ENCODE peak calls at places on chromosome 12, in four cellular contexts. B, I, F and Y are unnamed samples.

GRCh38 chr12:1907652-1908611 is 10.5 kb downstream of the CACNA2D4 start:
- DNase-seq in B (no peak), I (no peak), F (no peak), Y (no peak)

GRCh38 chr12:92505373-92506340 is 197.1 kb upstream of the PLEKHG7 start:
- DNase-seq in B (peak; percentile 59), I (no peak), F (peak; percentile 35), Y (no peak)

GRCh38 chr12:68831751-68832503 is 23.9 kb downstream of the MDM2 start:
- DNase-seq in B (no peak), I (no peak), F (no peak), Y (no peak)

GRCh38 chr12:42474391-42474790 is 115.2 kb downstream of the PRICKLE1 start:
- DNase-seq in B (no peak), I (peak; percentile 68), F (no peak), Y (peak; percentile 18)

GRCh38 chr12:122876724-122877123 is 19.2 kb downstream of the VPS37B start:
- DNase-seq in B (no peak), I (no peak), F (no peak), Y (no peak)

GRCh38 chr12:109581856-109582255 is 8.3 kb downstream of the MVK start:
- DNase-seq in B (peak; percentile 52), I (no peak), F (no peak), Y (no peak)

GRCh38 chr12:128076188-128076587 is 190.8 kb upstream of the TMEM132C start:
- DNase-seq in B (no peak), I (no peak), F (no peak), Y (peak; percentile 20)

GRCh38 chr12:13173012-13173441 is 23.5 kb upstream of the EMP1 start:
- DNase-seq in B (no peak), I (no peak), F (no peak), Y (no peak)

GRCh38 chr12:92436847-92437246 is 265.9 kb upstream of the PLEKHG7 start:
- DNase-seq in B (no peak), I (no peak), F (no peak), Y (no peak)

GRCh38 chr12:57816855-57817151 is 1.7 kb downstream of the AVIL start:
- DNase-seq in B (peak; percentile 68), I (no peak), F (peak; percentile 95), Y (no peak)

GRCh38 chr12:64889434-64890216 is 65.2 kb downstream of the TBC1D30 start:
- DNase-seq in B (no peak), I (no peak), F (no peak), Y (no peak)

GRCh38 chr12:96308881-96309280 is 91.4 kb downstream of the CDK17 start:
- DNase-seq in B (no peak), I (no peak), F (no peak), Y (no peak)

GRCh38 chr12:50142993-50143392 is 24.2 kb downstream of the CERS5 start:
- DNase-seq in B (no peak), I (no peak), F (no peak), Y (no peak)

GRCh38 chr12:26711072-26711471 is 121.9 kb downstream of the ITPR2 start:
- DNase-seq in B (no peak), I (no peak), F (no peak), Y (no peak)

GRCh38 chr12:53495903-53496751 is 3.1 kb downstream of the MAP3K12 start:
- DNase-seq in B (peak; percentile 58), I (no peak), F (no peak), Y (no peak)

GRCh38 chr12:462936-463705 is 3.4 kb downstream of the B4GALNT3 start:
- DNase-seq in B (peak; percentile 42), I (no peak), F (no peak), Y (no peak)

GRCh38 chr12:126742326-126742725 is 1524.6 kb upstream of the TMEM132C start:
- DNase-seq in B (no peak), I (no peak), F (no peak), Y (no peak)

GRCh38 chr12:73984552-73984951 is 553.1 kb upstream of the ATXN7L3B start:
- DNase-seq in B (no peak), I (no peak), F (no peak), Y (no peak)

GRCh38 chr12:100403446-100403845 is 46.6 kb downstream of the SLC17A8 start:
- DNase-seq in B (no peak), I (no peak), F (no peak), Y (no peak)

GRCh38 chr12:50458606-50459005 is 46.2 kb upstream of the DIP2B start:
- DNase-seq in B (no peak), I (no peak), F (no peak), Y (no peak)

GRCh38 chr12:28563926-28564325 is 373.7 kb downstream of the CCDC91 start:
- DNase-seq in B (no peak), I (no peak), F (peak; percentile 16), Y (no peak)

GRCh38 chr12:101459642-101460346 is 15.3 kb upstream of the SPIC start:
- DNase-seq in B (no peak), I (peak; percentile 59), F (no peak), Y (peak; percentile 74)

GRCh38 chr12:20370001-20370381 is 1.7 kb downstream of the PDE3A start:
- DNase-seq in B (no peak), I (no peak), F (no peak), Y (no peak)

GRCh38 chr12:45310627-45310968 is 94.7 kb downstream of the ANO6 start:
- DNase-seq in B (no peak), I (no peak), F (no peak), Y (no peak)
- TF ChIP-seq POLR2AphosphoS5 in B (no peak), I (no peak), F (no peak), Y (no peak)

DNA sequence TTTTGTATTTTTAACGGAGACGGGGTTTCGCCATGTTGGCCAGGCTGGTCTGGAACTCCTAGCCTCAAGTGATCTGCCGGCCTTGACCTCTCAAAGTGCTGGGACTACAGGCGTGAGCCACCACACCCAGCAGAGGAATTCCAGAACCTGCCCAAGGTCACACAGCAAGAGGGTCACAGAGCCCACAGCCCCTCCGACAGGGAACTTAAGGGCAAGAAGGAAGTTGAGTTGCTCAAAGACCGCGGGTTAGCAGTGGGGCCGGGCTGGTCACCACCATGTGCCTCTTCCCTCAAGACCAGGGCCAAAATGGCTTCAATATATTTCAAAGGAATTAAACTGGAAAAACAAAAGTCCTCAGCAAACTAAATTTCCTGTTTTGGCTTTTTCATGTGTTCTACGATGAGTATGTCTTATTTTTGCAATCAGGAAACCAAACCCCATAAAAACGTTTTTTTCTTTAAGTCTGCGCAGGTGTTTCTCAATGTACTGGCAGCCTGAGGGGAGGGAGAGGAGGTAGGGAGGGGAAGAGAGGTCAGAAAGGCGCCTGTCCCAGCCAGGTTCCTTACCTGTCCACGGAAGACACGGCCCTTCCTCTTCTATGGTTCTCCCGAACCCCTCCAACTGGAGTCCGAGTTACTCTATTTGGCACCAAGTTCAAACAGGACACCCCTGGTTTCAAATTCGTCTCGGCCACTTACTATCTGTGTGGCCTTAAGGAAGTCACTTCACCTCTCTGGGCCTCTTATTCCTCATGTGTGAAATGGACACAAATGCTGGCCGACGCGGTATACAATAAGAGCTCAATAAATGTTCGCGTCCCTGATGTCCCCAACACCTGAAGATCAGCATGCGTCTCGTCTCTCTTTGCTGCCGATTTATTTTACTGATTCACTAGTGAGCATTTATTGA is 778 bp downstream of the SLC8B1 start:
- DNase-seq in B (peak; percentile 71), I (no peak), F (peak; percentile 55), Y (no peak)
- TF ChIP-seq POLR2AphosphoS5 in B (no peak), I (no peak), F (peak; percentile 31), Y (no peak)

DNA sequence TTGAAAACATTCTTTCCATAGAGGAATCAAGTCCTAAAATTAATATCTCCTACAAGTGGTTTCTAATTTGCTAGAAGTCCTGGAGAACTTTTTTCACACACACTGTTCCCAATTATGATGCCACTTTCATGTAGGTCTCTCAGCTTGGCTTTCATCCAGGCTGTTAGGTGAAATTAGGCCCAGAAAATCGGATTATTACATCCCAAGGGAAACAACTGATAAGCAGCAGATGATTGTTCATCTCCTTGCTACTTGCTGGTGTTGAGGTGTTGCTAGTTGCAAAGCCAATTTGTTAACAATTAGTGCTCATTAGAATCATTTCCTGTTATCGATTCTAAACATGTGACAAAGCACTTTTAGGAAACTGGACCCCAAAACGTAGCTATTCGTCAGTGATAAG is 248.0 kb downstream of the PDZRN4 start:
- DNase-seq in B (no peak), I (no peak), F (no peak), Y (no peak)
- TF ChIP-seq POLR2AphosphoS5 in B (no peak), I (no peak), F (no peak), Y (no peak)

GRCh38 chr12:132731574-132731973 is 20.9 kb downstream of the PGAM5 start:
- DNase-seq in B (no peak), I (no peak), F (no peak), Y (no peak)
- TF ChIP-seq POLR2AphosphoS5 in B (no peak), I (no peak), F (no peak), Y (no peak)

GRCh38 chr12:111025792-111026430 is 105.5 kb upstream of the MYL2 start:
- DNase-seq in B (no peak), I (no peak), F (no peak), Y (no peak)
- TF ChIP-seq POLR2AphosphoS5 in B (no peak), I (no peak), F (no peak), Y (no peak)

DNA sequence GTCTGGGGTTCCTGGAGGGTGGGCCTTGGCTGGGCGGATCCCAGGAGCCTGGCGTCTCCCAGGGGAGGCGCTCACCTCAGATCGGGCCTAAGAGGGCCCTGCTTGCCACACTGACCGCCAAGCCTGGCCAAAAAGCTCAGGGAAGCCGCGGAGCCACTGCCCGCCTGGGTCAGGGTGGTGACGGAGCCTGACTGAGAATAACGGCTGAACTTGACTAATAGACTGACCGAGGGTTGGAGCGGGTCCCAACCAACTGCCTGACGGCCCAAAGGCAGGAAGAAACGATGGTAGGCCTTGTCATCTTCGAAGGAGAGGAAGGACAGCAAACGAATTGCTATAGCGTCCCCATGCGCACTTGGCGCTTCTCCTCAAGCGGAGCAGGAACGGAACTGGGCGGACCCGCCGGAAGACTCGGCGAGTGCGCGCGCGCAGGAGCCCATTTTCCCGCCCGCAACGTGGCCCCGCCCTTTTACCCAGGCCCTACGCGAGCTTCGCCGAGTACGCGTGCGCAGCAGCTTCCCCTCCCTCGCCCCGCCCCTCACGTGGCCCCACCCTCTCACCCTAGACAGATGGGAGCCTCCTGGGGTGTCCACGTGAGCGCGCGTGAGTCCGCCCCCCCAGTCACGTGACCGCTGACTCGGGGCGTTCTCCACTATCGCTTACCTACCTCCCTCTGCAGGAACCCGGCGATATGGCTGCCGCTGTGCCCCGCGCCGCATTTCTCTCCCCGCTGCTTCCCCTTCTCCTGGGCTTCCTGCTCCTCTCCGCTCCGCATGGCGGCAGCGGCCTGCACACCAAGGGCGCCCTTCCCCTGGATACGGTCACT is at the start of the genes ERP29 and TMEM116:
- DNase-seq in B (peak; percentile 100), I (peak; percentile 96), F (peak; percentile 98), Y (peak; percentile 88)
- TF ChIP-seq POLR2AphosphoS5 in B (peak; percentile 99), I (peak; percentile 99), F (peak; percentile 87), Y (peak; percentile 98)

DNA sequence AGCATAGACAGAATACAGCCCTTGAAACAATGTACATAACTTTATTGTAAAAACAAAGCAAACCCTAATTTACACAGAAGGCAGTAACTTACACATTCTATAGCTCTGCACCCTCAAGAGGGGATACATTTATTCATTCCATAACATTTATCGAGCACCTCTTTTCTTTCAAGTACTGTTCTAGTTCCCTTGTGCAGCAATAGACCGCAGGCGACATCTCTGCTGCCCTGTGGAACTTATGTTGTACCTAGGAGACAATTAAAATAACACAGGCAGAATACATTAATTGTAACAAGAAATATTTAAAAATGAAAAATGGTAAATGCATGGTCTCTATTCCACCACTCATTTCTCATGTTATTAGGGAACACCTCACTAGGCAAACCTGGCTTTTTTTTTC is 1.4 kb upstream of the ARHGDIB start:
- DNase-seq in B (no peak), I (no peak), F (no peak), Y (no peak)
- TF ChIP-seq POLR2AphosphoS5 in B (no peak), I (no peak), F (no peak), Y (no peak)